ENCODE peak calls at places on chromosomes 16 and 17, in six cellular contexts. One of them, this sample, is unnamed.

GRCh38 chr17:40068917-40069750 is 6.4 kb downstream of the THRA start:
- DNase-seq in esophagus muscularis mucosa: peak; percentile 96
- DNase-seq in A549: peak; percentile 82
- DNase-seq in ovary: peak; percentile 97
- DNase-seq in stomach: peak; percentile 93
- DNase-seq in transverse colon: peak; percentile 87
- DNase-seq in this sample: peak; percentile 93

GRCh38 chr16:9480503-9480902 is 389.1 kb downstream of the HAPSTR1 start:
- DNase-seq in esophagus muscularis mucosa: no peak
- DNase-seq in A549: no peak
- DNase-seq in ovary: no peak
- DNase-seq in stomach: no peak
- DNase-seq in transverse colon: no peak
- DNase-seq in this sample: no peak

GRCh38 chr17:75504347-75505151 is 10.8 kb downstream of the CASKIN2 start:
- DNase-seq in esophagus muscularis mucosa: no peak
- DNase-seq in A549: peak; percentile 61
- DNase-seq in ovary: no peak
- DNase-seq in stomach: peak; percentile 66
- DNase-seq in transverse colon: peak; percentile 61
- DNase-seq in this sample: no peak

GRCh38 chr17:14871921-14872320 is 393.2 kb downstream of the PMP22 start:
- DNase-seq in esophagus muscularis mucosa: no peak
- DNase-seq in A549: no peak
- DNase-seq in ovary: no peak
- DNase-seq in stomach: no peak
- DNase-seq in transverse colon: no peak
- DNase-seq in this sample: no peak

GRCh38 chr17:16938496-16939270 is 33.2 kb downstream of the TNFRSF13B start:
- DNase-seq in esophagus muscularis mucosa: no peak
- DNase-seq in A549: no peak
- DNase-seq in ovary: no peak
- DNase-seq in stomach: peak; percentile 18
- DNase-seq in transverse colon: peak; percentile 4
- DNase-seq in this sample: no peak

GRCh38 chr17:1347681-1348318 is 52.2 kb downstream of the YWHAE start:
- DNase-seq in esophagus muscularis mucosa: no peak
- DNase-seq in A549: no peak
- DNase-seq in ovary: no peak
- DNase-seq in stomach: peak; percentile 47
- DNase-seq in transverse colon: peak; percentile 59
- DNase-seq in this sample: no peak

GRCh38 chr17:71157297-71157696 is 963.5 kb upstream of the SOX9 start:
- DNase-seq in esophagus muscularis mucosa: no peak
- DNase-seq in A549: no peak
- DNase-seq in ovary: no peak
- DNase-seq in stomach: no peak
- DNase-seq in transverse colon: no peak
- DNase-seq in this sample: no peak

GRCh38 chr16:67563708-67564468 is 1.6 kb downstream of the CTCF start:
- DNase-seq in esophagus muscularis mucosa: no peak
- DNase-seq in A549: peak; percentile 47
- DNase-seq in ovary: peak; percentile 69
- DNase-seq in stomach: peak; percentile 46
- DNase-seq in transverse colon: peak; percentile 57
- DNase-seq in this sample: peak; percentile 66

GRCh38 chr16:53081686-53082407 is 27.1 kb downstream of the CHD9 start:
- DNase-seq in esophagus muscularis mucosa: no peak
- DNase-seq in A549: no peak
- DNase-seq in ovary: no peak
- DNase-seq in stomach: no peak
- DNase-seq in transverse colon: no peak
- DNase-seq in this sample: no peak

GRCh38 chr17:81884968-81885367 is 6.4 kb downstream of the ALYREF start:
- DNase-seq in esophagus muscularis mucosa: no peak
- DNase-seq in A549: no peak
- DNase-seq in ovary: no peak
- DNase-seq in stomach: no peak
- DNase-seq in transverse colon: no peak
- DNase-seq in this sample: no peak

GRCh38 chr16:19131809-19132777 is 18.3 kb downstream of the ITPRIPL2 start:
- DNase-seq in esophagus muscularis mucosa: no peak
- DNase-seq in A549: no peak
- DNase-seq in ovary: no peak
- DNase-seq in stomach: no peak
- DNase-seq in transverse colon: no peak
- DNase-seq in this sample: no peak

GRCh38 chr16:80285089-80285488 is 255.7 kb upstream of the DYNLRB2 start:
- DNase-seq in esophagus muscularis mucosa: no peak
- DNase-seq in A549: peak; percentile 42
- DNase-seq in ovary: no peak
- DNase-seq in stomach: no peak
- DNase-seq in transverse colon: no peak
- DNase-seq in this sample: no peak

GRCh38 chr16:11674818-11675560 is 6.7 kb downstream of the SNN start:
- DNase-seq in esophagus muscularis mucosa: no peak
- DNase-seq in A549: no peak
- DNase-seq in ovary: no peak
- DNase-seq in stomach: no peak
- DNase-seq in transverse colon: no peak
- DNase-seq in this sample: no peak

GRCh38 chr17:181213-182163 is at the start of gene DOC2B:
- DNase-seq in esophagus muscularis mucosa: no peak
- DNase-seq in A549: no peak
- DNase-seq in ovary: no peak
- DNase-seq in stomach: peak; percentile 69
- DNase-seq in transverse colon: peak; percentile 39
- DNase-seq in this sample: no peak

GRCh38 chr16:55567382-55567781 is 898 bp downstream of the CAPNS2 start:
- DNase-seq in esophagus muscularis mucosa: no peak
- DNase-seq in A549: no peak
- DNase-seq in ovary: no peak
- DNase-seq in stomach: no peak
- DNase-seq in transverse colon: no peak
- DNase-seq in this sample: peak; percentile 30

GRCh38 chr16:19215705-19216104 is 47.7 kb downstream of the SYT17 start:
- DNase-seq in esophagus muscularis mucosa: no peak
- DNase-seq in A549: no peak
- DNase-seq in ovary: no peak
- DNase-seq in stomach: no peak
- DNase-seq in transverse colon: no peak
- DNase-seq in this sample: no peak

GRCh38 chr17:42155614-42156045 is 841 bp upstream of the RAB5C start:
- DNase-seq in esophagus muscularis mucosa: no peak
- DNase-seq in A549: no peak
- DNase-seq in ovary: no peak
- DNase-seq in stomach: no peak
- DNase-seq in transverse colon: no peak
- DNase-seq in this sample: no peak

GRCh38 chr17:82323514-82324234 is 6.3 kb upstream of the CD7 start:
- DNase-seq in esophagus muscularis mucosa: no peak
- DNase-seq in A549: no peak
- DNase-seq in ovary: no peak
- DNase-seq in stomach: no peak
- DNase-seq in transverse colon: no peak
- DNase-seq in this sample: no peak

GRCh38 chr17:59439261-59439660 is 107.8 kb downstream of the YPEL2 start:
- DNase-seq in esophagus muscularis mucosa: no peak
- DNase-seq in A549: no peak
- DNase-seq in ovary: no peak
- DNase-seq in stomach: no peak
- DNase-seq in transverse colon: no peak
- DNase-seq in this sample: no peak

GRCh38 chr16:83953796-83954576 is 946 bp downstream of the OSGIN1 start:
- DNase-seq in esophagus muscularis mucosa: no peak
- DNase-seq in A549: peak; percentile 72
- DNase-seq in ovary: no peak
- DNase-seq in stomach: no peak
- DNase-seq in transverse colon: no peak
- DNase-seq in this sample: no peak

GRCh38 chr17:144936-145670 is 7.7 kb downstream of the SCGB1C2 start:
- DNase-seq in esophagus muscularis mucosa: no peak
- DNase-seq in A549: no peak
- DNase-seq in ovary: peak; percentile 13
- DNase-seq in stomach: peak; percentile 17
- DNase-seq in transverse colon: no peak
- DNase-seq in this sample: no peak

GRCh38 chr17:77735051-77735340 is 223.5 kb upstream of the TNRC6C start:
- DNase-seq in esophagus muscularis mucosa: peak; percentile 90
- DNase-seq in A549: no peak
- DNase-seq in ovary: no peak
- DNase-seq in stomach: no peak
- DNase-seq in transverse colon: no peak
- DNase-seq in this sample: no peak

GRCh38 chr17:45284176-45285140 is 22.6 kb upstream of the SPATA32 start:
- DNase-seq in esophagus muscularis mucosa: no peak
- DNase-seq in A549: peak; percentile 65
- DNase-seq in ovary: no peak
- DNase-seq in stomach: peak; percentile 68
- DNase-seq in transverse colon: no peak
- DNase-seq in this sample: no peak

DNA sequence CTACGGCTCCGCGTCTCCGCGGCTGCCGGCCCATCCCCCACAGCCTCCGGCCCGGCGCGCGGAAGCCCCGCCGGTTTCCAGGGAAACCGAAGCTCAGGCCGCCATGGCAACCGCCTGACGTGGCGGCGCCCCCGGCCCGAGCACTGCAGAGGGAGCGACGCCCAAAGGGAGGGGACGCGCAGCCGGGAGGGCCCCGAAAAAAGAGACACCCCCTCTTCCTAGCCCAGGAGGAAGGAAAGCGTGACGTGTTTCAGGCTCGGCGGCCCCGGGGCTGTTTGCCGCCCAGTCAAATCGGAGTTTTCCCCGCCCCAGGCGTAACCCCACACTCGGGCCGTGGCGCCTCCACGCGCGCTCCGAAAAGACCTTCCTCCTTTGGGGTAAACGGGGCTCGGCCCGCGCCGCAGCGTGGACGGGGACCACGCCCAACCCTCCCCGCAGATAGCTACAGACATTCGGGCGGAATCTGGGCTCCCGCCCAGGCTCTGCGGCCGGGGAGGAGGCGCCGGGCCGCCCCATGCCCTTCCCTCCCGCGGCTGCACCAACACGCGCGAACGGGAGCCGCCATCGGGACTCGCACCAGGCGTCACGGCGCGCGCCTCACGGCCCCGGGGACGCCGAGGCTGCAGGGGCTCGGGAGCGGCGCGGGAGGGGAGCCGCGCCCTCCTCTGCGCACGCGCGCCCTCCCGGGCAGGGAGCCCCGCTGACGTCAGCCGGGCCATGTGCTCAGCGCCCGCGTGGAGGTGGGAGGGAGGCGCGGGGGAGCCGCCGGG is 7.5 kb downstream of the MNT start:
- DNase-seq in esophagus muscularis mucosa: peak; percentile 96
- DNase-seq in A549: peak; percentile 94
- DNase-seq in ovary: peak; percentile 93
- DNase-seq in stomach: peak; percentile 95
- DNase-seq in transverse colon: peak; percentile 94
- DNase-seq in this sample: peak; percentile 84
- TF ChIP-seq EP300 in esophagus muscularis mucosa: no peak
- TF ChIP-seq EP300 in A549: peak; percentile 33
- TF ChIP-seq EP300 in ovary: no peak
- TF ChIP-seq EP300 in stomach: no peak
- TF ChIP-seq EP300 in transverse colon: no peak
- TF ChIP-seq EP300 in this sample: peak; percentile 85

DNA sequence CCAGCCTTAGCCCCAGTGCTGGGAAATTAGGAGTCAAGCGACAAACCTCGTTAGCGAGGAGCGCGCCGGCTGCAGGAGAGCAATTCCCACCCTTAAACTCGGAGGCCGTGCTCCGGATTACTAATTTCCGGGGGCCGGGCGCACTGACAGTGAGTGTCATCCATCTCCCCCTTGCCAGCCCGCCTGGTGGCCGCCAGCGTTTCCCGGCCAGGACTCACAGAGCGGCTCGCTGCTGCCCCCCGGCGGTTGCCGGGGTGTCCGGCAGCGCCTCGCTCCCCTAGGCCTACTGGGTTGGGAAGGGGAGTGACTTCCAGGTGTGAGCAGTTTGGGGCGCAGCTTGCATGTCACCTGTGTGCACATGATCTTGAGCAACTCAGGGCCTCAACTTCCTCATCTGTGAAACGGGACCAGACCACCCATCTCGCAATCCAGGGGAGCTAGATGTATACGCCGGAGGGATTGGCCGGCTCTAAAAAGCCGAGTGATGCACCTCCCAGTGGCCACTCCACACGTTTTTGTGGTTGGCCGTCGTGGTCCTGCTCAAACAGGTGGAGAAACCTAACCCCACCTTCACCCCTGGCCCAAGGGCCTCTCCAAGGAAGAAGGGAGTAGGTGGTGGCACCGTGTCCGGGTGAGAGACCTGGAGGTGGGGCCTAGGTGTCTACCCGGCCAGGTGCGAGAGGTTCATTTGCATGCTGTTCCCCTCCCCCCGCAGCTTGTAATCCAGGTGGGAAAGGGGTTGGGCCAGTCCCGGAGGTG is 2.5 kb upstream of the GSE1 start:
- DNase-seq in esophagus muscularis mucosa: peak; percentile 96
- DNase-seq in A549: peak; percentile 84
- DNase-seq in ovary: peak; percentile 89
- DNase-seq in stomach: peak; percentile 89
- DNase-seq in transverse colon: peak; percentile 89
- DNase-seq in this sample: peak; percentile 79
- TF ChIP-seq EP300 in esophagus muscularis mucosa: no peak
- TF ChIP-seq EP300 in A549: no peak
- TF ChIP-seq EP300 in ovary: no peak
- TF ChIP-seq EP300 in stomach: no peak
- TF ChIP-seq EP300 in transverse colon: no peak
- TF ChIP-seq EP300 in this sample: no peak

GRCh38 chr16:57798953-57799618 is 3.2 kb downstream of the KIFC3 start:
- DNase-seq in esophagus muscularis mucosa: no peak
- DNase-seq in A549: no peak
- DNase-seq in ovary: no peak
- DNase-seq in stomach: peak; percentile 43
- DNase-seq in transverse colon: no peak
- DNase-seq in this sample: no peak

GRCh38 chr16:57799619-57800212 is 2.6 kb downstream of the KIFC3 start:
- DNase-seq in esophagus muscularis mucosa: no peak
- DNase-seq in A549: no peak
- DNase-seq in ovary: no peak
- DNase-seq in stomach: no peak
- DNase-seq in transverse colon: no peak
- DNase-seq in this sample: no peak

GRCh38 chr16:57797526-57798266 is 4.6 kb downstream of the KIFC3 start:
- DNase-seq in esophagus muscularis mucosa: no peak
- DNase-seq in A549: peak; percentile 58
- DNase-seq in ovary: no peak
- DNase-seq in stomach: peak; percentile 84
- DNase-seq in transverse colon: no peak
- DNase-seq in this sample: no peak

GRCh38 chr16:57797216-57797525 is 5.1 kb downstream of the KIFC3 start:
- DNase-seq in esophagus muscularis mucosa: no peak
- DNase-seq in A549: no peak
- DNase-seq in ovary: no peak
- DNase-seq in stomach: no peak
- DNase-seq in transverse colon: no peak
- DNase-seq in this sample: no peak

GRCh38 chr16:57798267-57798810 is 4.0 kb downstream of the KIFC3 start:
- DNase-seq in esophagus muscularis mucosa: no peak
- DNase-seq in A549: no peak
- DNase-seq in ovary: no peak
- DNase-seq in stomach: no peak
- DNase-seq in transverse colon: no peak
- DNase-seq in this sample: no peak
- TF ChIP-seq EP300 in esophagus muscularis mucosa: no peak
- TF ChIP-seq EP300 in A549: no peak
- TF ChIP-seq EP300 in ovary: no peak
- TF ChIP-seq EP300 in stomach: no peak
- TF ChIP-seq EP300 in transverse colon: no peak
- TF ChIP-seq EP300 in this sample: no peak

GRCh38 chr16:82293671-82294070 is 123.6 kb upstream of the MPHOSPH6 start:
- DNase-seq in esophagus muscularis mucosa: no peak
- DNase-seq in A549: no peak
- DNase-seq in ovary: no peak
- DNase-seq in stomach: no peak
- DNase-seq in transverse colon: no peak
- DNase-seq in this sample: no peak
- TF ChIP-seq EP300 in esophagus muscularis mucosa: no peak
- TF ChIP-seq EP300 in A549: no peak
- TF ChIP-seq EP300 in ovary: no peak
- TF ChIP-seq EP300 in stomach: no peak
- TF ChIP-seq EP300 in transverse colon: no peak
- TF ChIP-seq EP300 in this sample: no peak

This sample was measured in tibial nerve.